ENCODE peak calls at places on chromosomes 13 and 19, in four cellular contexts. B, X, J and C are unnamed samples.

GRCh38 chr19:15137777-15138176 is 30.6 kb downstream of the SYDE1 start:
- DNase-seq in X (no peak), B (no peak), J (no peak), C (no peak)

GRCh38 chr13:109802936-109803335 is 16.6 kb upstream of the IRS2 start:
- DNase-seq in B (no peak), J (no peak), X (no peak), C (no peak)

GRCh38 chr13:93948523-93948922 is 531.0 kb downstream of the DCT start:
- DNase-seq in X (no peak), J (no peak), B (no peak), C (no peak)

GRCh38 chr13:88118952-88119351 is 447.8 kb downstream of the SLITRK5 start:
- DNase-seq in X (no peak), J (no peak), B (no peak), C (no peak)

GRCh38 chr13:26011996-26012688 is 39.7 kb downstream of the SHISA2 start:
- DNase-seq in X (peak; percentile 59), J (no peak), B (peak; percentile 6), C (no peak)

GRCh38 chr19:35436477-35437141 is 11.4 kb upstream of the FFAR2 start:
- DNase-seq in B (no peak), J (no peak), X (no peak), C (peak; percentile 33)

GRCh38 chr19:16584825-16585801 is 12.9 kb upstream of the SLC35E1 start:
- DNase-seq in J (no peak), X (no peak), B (no peak), C (no peak)

GRCh38 chr13:48490241-48490640 is 42.6 kb downstream of the RCBTB2 start:
- DNase-seq in X (no peak), J (no peak), B (no peak), C (no peak)

GRCh38 chr19:44988896-44989563 is 12.2 kb upstream of the RELB start:
- DNase-seq in X (peak; percentile 42), J (peak; percentile 21), B (peak; percentile 3), C (peak; percentile 97)

GRCh38 chr13:73702419-73703071 is 431.7 kb downstream of the KLF12 start:
- DNase-seq in J (no peak), B (no peak), X (no peak), C (no peak)

GRCh38 chr13:100197591-100198365 is 108.9 kb downstream of the PCCA start:
- DNase-seq in B (no peak), X (no peak), J (no peak), C (no peak)

GRCh38 chr19:49451430-49452181 is at the start of gene PIH1D1:
- DNase-seq in B (peak; percentile 89), X (peak; percentile 88), J (peak; percentile 96), C (peak; percentile 99)

GRCh38 chr19:43518051-43518450 is 8.9 kb downstream of the ETHE1 start:
- DNase-seq in B (no peak), X (no peak), J (no peak), C (no peak)

GRCh38 chr19:2477141-2477710 is 1.3 kb downstream of the GADD45B start:
- DNase-seq in J (no peak), X (no peak), B (no peak), C (no peak)

GRCh38 chr19:2631213-2631821 is 71.2 kb downstream of the GNG7 start:
- DNase-seq in B (no peak), J (no peak), X (no peak), C (no peak)

GRCh38 chr13:79171131-79172061 is 234.7 kb downstream of the RBM26 start:
- DNase-seq in X (no peak), B (no peak), J (peak; percentile 76), C (no peak)

GRCh38 chr19:39078436-39079200 is 5.5 kb upstream of the ACP7 start:
- DNase-seq in X (no peak), B (no peak), J (no peak), C (no peak)

GRCh38 chr19:33448159-33448516 is 73.5 kb downstream of the PEPD start:
- DNase-seq in B (no peak), X (no peak), J (no peak), C (no peak)

GRCh38 chr19:52307275-52307674 is 10.3 kb downstream of the ZNF480 start:
- DNase-seq in B (no peak), J (peak; percentile 20), X (no peak), C (no peak)